ENCODE peak calls at places on chromosomes 4 and X, in ten cellular contexts. One of them, this sample, is unnamed.

GRCh38 chr4:113026556-113026955 is 22.9 kb upstream of the ANK2 start:
- DNase-seq in NCI-H748 treated with DMSO at 0.1 percent for 48 hours: no peak
- DNase-seq in mesenchymal stem cell: peak
- DNase-seq in SK-MEL-5: no peak
- DNase-seq in heart right ventricle: no peak
- DNase-seq in lung microvascular endothelial cell: peak
- DNase-seq in tibial nerve: no peak
- DNase-seq in NCI-H2171: no peak
- DNase-seq in psoas muscle: no peak
- DNase-seq in PC-3: no peak
- DNase-seq in this sample: no peak

GRCh38 chrX:133655914-133656265 is 240.6 kb upstream of the GPC4 start:
- DNase-seq in NCI-H748 treated with DMSO at 0.1 percent for 48 hours: no peak
- DNase-seq in mesenchymal stem cell: peak
- DNase-seq in SK-MEL-5: no peak
- DNase-seq in heart right ventricle: no peak
- DNase-seq in lung microvascular endothelial cell: no peak
- DNase-seq in tibial nerve: no peak
- DNase-seq in NCI-H2171: no peak
- DNase-seq in psoas muscle: no peak
- DNase-seq in PC-3: no peak
- DNase-seq in this sample: no peak

GRCh38 chrX:154046262-154046771 is 26.6 kb upstream of the IRAK1 start:
- DNase-seq in NCI-H748 treated with DMSO at 0.1 percent for 48 hours: no peak
- DNase-seq in mesenchymal stem cell: peak
- DNase-seq in SK-MEL-5: peak
- DNase-seq in heart right ventricle: peak
- DNase-seq in lung microvascular endothelial cell: peak
- DNase-seq in tibial nerve: peak
- DNase-seq in NCI-H2171: no peak
- DNase-seq in psoas muscle: no peak
- DNase-seq in PC-3: no peak
- DNase-seq in this sample: peak

GRCh38 chrX:39854772-39855747 is 242.7 kb downstream of the BCOR start:
- DNase-seq in NCI-H748 treated with DMSO at 0.1 percent for 48 hours: no peak
- DNase-seq in mesenchymal stem cell: peak
- DNase-seq in SK-MEL-5: no peak
- DNase-seq in heart right ventricle: no peak
- DNase-seq in lung microvascular endothelial cell: peak
- DNase-seq in tibial nerve: no peak
- DNase-seq in NCI-H2171: no peak
- DNase-seq in psoas muscle: no peak
- DNase-seq in PC-3: no peak
- DNase-seq in this sample: no peak

GRCh38 chr4:6069845-6070709 is 51.8 kb upstream of the C4orf50 start:
- DNase-seq in NCI-H748 treated with DMSO at 0.1 percent for 48 hours: no peak
- DNase-seq in mesenchymal stem cell: no peak
- DNase-seq in SK-MEL-5: no peak
- DNase-seq in heart right ventricle: no peak
- DNase-seq in lung microvascular endothelial cell: no peak
- DNase-seq in tibial nerve: no peak
- DNase-seq in NCI-H2171: no peak
- DNase-seq in psoas muscle: no peak
- DNase-seq in PC-3: no peak
- DNase-seq in this sample: no peak

GRCh38 chr4:55549888-55550287 is 3.2 kb upstream of the CLOCK start:
- DNase-seq in NCI-H748 treated with DMSO at 0.1 percent for 48 hours: no peak
- DNase-seq in mesenchymal stem cell: peak
- DNase-seq in SK-MEL-5: no peak
- DNase-seq in heart right ventricle: no peak
- DNase-seq in lung microvascular endothelial cell: no peak
- DNase-seq in tibial nerve: no peak
- DNase-seq in NCI-H2171: no peak
- DNase-seq in psoas muscle: no peak
- DNase-seq in PC-3: peak
- DNase-seq in this sample: no peak

GRCh38 chr4:9867746-9868425 is 86.5 kb downstream of the DRD5 start:
- DNase-seq in NCI-H748 treated with DMSO at 0.1 percent for 48 hours: peak
- DNase-seq in mesenchymal stem cell: no peak
- DNase-seq in SK-MEL-5: no peak
- DNase-seq in heart right ventricle: no peak
- DNase-seq in lung microvascular endothelial cell: no peak
- DNase-seq in tibial nerve: no peak
- DNase-seq in NCI-H2171: no peak
- DNase-seq in psoas muscle: no peak
- DNase-seq in PC-3: no peak
- DNase-seq in this sample: no peak

GRCh38 chr4:48756689-48757220 is 23.3 kb downstream of the FRYL start:
- DNase-seq in NCI-H748 treated with DMSO at 0.1 percent for 48 hours: no peak
- DNase-seq in mesenchymal stem cell: no peak
- DNase-seq in SK-MEL-5: no peak
- DNase-seq in heart right ventricle: no peak
- DNase-seq in lung microvascular endothelial cell: no peak
- DNase-seq in tibial nerve: no peak
- DNase-seq in NCI-H2171: no peak
- DNase-seq in psoas muscle: no peak
- DNase-seq in PC-3: no peak
- DNase-seq in this sample: no peak

GRCh38 chr4:173532725-173533511 is 2.9 kb upstream of the HAND2 start:
- DNase-seq in NCI-H748 treated with DMSO at 0.1 percent for 48 hours: no peak
- DNase-seq in mesenchymal stem cell: peak
- DNase-seq in SK-MEL-5: no peak
- DNase-seq in heart right ventricle: no peak
- DNase-seq in lung microvascular endothelial cell: no peak
- DNase-seq in tibial nerve: no peak
- DNase-seq in NCI-H2171: no peak
- DNase-seq in psoas muscle: no peak
- DNase-seq in PC-3: no peak
- DNase-seq in this sample: no peak

GRCh38 chr4:16083217-16084191 is at the start of gene PROM1:
- DNase-seq in NCI-H748 treated with DMSO at 0.1 percent for 48 hours: peak
- DNase-seq in mesenchymal stem cell: no peak
- DNase-seq in SK-MEL-5: no peak
- DNase-seq in heart right ventricle: peak
- DNase-seq in lung microvascular endothelial cell: no peak
- DNase-seq in tibial nerve: no peak
- DNase-seq in NCI-H2171: no peak
- DNase-seq in psoas muscle: no peak
- DNase-seq in PC-3: no peak
- DNase-seq in this sample: peak

GRCh38 chrX:20066968-20067708 is 49.6 kb downstream of the MAP7D2 start:
- DNase-seq in NCI-H748 treated with DMSO at 0.1 percent for 48 hours: no peak
- DNase-seq in mesenchymal stem cell: peak
- DNase-seq in SK-MEL-5: peak
- DNase-seq in heart right ventricle: no peak
- DNase-seq in lung microvascular endothelial cell: peak
- DNase-seq in tibial nerve: no peak
- DNase-seq in NCI-H2171: peak
- DNase-seq in psoas muscle: no peak
- DNase-seq in PC-3: peak
- DNase-seq in this sample: peak

GRCh38 chr4:89829470-89830138 is 7.4 kb downstream of the SNCA start:
- DNase-seq in NCI-H748 treated with DMSO at 0.1 percent for 48 hours: no peak
- DNase-seq in mesenchymal stem cell: peak
- DNase-seq in SK-MEL-5: peak
- DNase-seq in heart right ventricle: peak
- DNase-seq in lung microvascular endothelial cell: peak
- DNase-seq in tibial nerve: no peak
- DNase-seq in NCI-H2171: no peak
- DNase-seq in psoas muscle: no peak
- DNase-seq in PC-3: no peak
- DNase-seq in this sample: no peak